ENCODE peak calls at places on chromosome 3, in five cellular contexts. One of them, this sample, is unnamed.

GRCh38 chr3:48404440-48405342 is 25.2 kb downstream of the PLXNB1 start:
- DNase-seq in AG09319: no peak
- DNase-seq in small intestine: no peak
- DNase-seq in activated T-cell treated with anti-CD3 and anti-CD28 coated beads for 1 hour: no peak
- DNase-seq in left cardiac atrium: no peak
- DNase-seq in this sample: no peak

GRCh38 chr3:35800960-35801459 is 161.7 kb downstream of the ARPP21 start:
- DNase-seq in AG09319: no peak
- DNase-seq in small intestine: no peak
- DNase-seq in activated T-cell treated with anti-CD3 and anti-CD28 coated beads for 1 hour: no peak
- DNase-seq in left cardiac atrium: no peak
- DNase-seq in this sample: no peak

GRCh38 chr3:13845806-13846205 is 34.1 kb downstream of the WNT7A start:
- DNase-seq in AG09319: no peak
- DNase-seq in small intestine: no peak
- DNase-seq in activated T-cell treated with anti-CD3 and anti-CD28 coated beads for 1 hour: no peak
- DNase-seq in left cardiac atrium: no peak
- DNase-seq in this sample: no peak

GRCh38 chr3:28542351-28542750 is 193.7 kb upstream of the AZI2 start:
- DNase-seq in AG09319: no peak
- DNase-seq in small intestine: no peak
- DNase-seq in activated T-cell treated with anti-CD3 and anti-CD28 coated beads for 1 hour: no peak
- DNase-seq in left cardiac atrium: no peak
- DNase-seq in this sample: no peak

GRCh38 chr3:151909720-151910405 is 36.4 kb downstream of the SUCNR1 start:
- DNase-seq in AG09319: no peak
- DNase-seq in small intestine: no peak
- DNase-seq in activated T-cell treated with anti-CD3 and anti-CD28 coated beads for 1 hour: no peak
- DNase-seq in left cardiac atrium: no peak
- DNase-seq in this sample: no peak

GRCh38 chr3:13569201-13569600 is 20.3 kb downstream of the FBLN2 start:
- DNase-seq in AG09319: no peak
- DNase-seq in small intestine: no peak
- DNase-seq in activated T-cell treated with anti-CD3 and anti-CD28 coated beads for 1 hour: no peak
- DNase-seq in left cardiac atrium: no peak
- DNase-seq in this sample: no peak

GRCh38 chr3:33186524-33187367 is 31.9 kb downstream of the SUSD5 start:
- DNase-seq in AG09319: no peak
- DNase-seq in small intestine: peak; percentile 67
- DNase-seq in activated T-cell treated with anti-CD3 and anti-CD28 coated beads for 1 hour: no peak
- DNase-seq in left cardiac atrium: no peak
- DNase-seq in this sample: no peak

GRCh38 chr3:21477896-21478295 is 273.1 kb downstream of the ZNF385D start:
- DNase-seq in AG09319: no peak
- DNase-seq in small intestine: no peak
- DNase-seq in activated T-cell treated with anti-CD3 and anti-CD28 coated beads for 1 hour: no peak
- DNase-seq in left cardiac atrium: no peak
- DNase-seq in this sample: no peak

GRCh38 chr3:134445631-134446030 is 40.2 kb downstream of the ANAPC13 start:
- DNase-seq in AG09319: no peak
- DNase-seq in small intestine: peak; percentile 10
- DNase-seq in activated T-cell treated with anti-CD3 and anti-CD28 coated beads for 1 hour: no peak
- DNase-seq in left cardiac atrium: no peak
- DNase-seq in this sample: no peak

GRCh38 chr3:2714856-2715255 is 395.3 kb downstream of the IL5RA start:
- DNase-seq in AG09319: no peak
- DNase-seq in small intestine: no peak
- DNase-seq in activated T-cell treated with anti-CD3 and anti-CD28 coated beads for 1 hour: no peak
- DNase-seq in left cardiac atrium: no peak
- DNase-seq in this sample: no peak

GRCh38 chr3:197022405-197023231 is 7.0 kb downstream of the MELTF start:
- DNase-seq in AG09319: no peak
- DNase-seq in small intestine: no peak
- DNase-seq in activated T-cell treated with anti-CD3 and anti-CD28 coated beads for 1 hour: no peak
- DNase-seq in left cardiac atrium: no peak
- DNase-seq in this sample: no peak

GRCh38 chr3:194030372-194030771 is 105.6 kb upstream of the HES1 start:
- DNase-seq in AG09319: no peak
- DNase-seq in small intestine: peak; percentile 75
- DNase-seq in activated T-cell treated with anti-CD3 and anti-CD28 coated beads for 1 hour: no peak
- DNase-seq in left cardiac atrium: no peak
- DNase-seq in this sample: no peak

GRCh38 chr3:145368748-145369147 is 792.2 kb downstream of the PLOD2 start:
- DNase-seq in AG09319: no peak
- DNase-seq in small intestine: no peak
- DNase-seq in activated T-cell treated with anti-CD3 and anti-CD28 coated beads for 1 hour: no peak
- DNase-seq in left cardiac atrium: no peak
- DNase-seq in this sample: no peak

GRCh38 chr3:105827959-105828358 is 40.9 kb downstream of the CBLB start:
- DNase-seq in AG09319: peak; percentile 12
- DNase-seq in small intestine: peak; percentile 44
- DNase-seq in activated T-cell treated with anti-CD3 and anti-CD28 coated beads for 1 hour: no peak
- DNase-seq in left cardiac atrium: no peak
- DNase-seq in this sample: no peak

GRCh38 chr3:88059380-88060160 is 515 bp downstream of the ZNF654 start:
- DNase-seq in AG09319: no peak
- DNase-seq in small intestine: no peak
- DNase-seq in activated T-cell treated with anti-CD3 and anti-CD28 coated beads for 1 hour: no peak
- DNase-seq in left cardiac atrium: no peak
- DNase-seq in this sample: no peak

GRCh38 chr3:124489506-124489905 is 240.7 kb upstream of the UMPS start:
- DNase-seq in AG09319: no peak
- DNase-seq in small intestine: no peak
- DNase-seq in activated T-cell treated with anti-CD3 and anti-CD28 coated beads for 1 hour: no peak
- DNase-seq in left cardiac atrium: no peak
- DNase-seq in this sample: no peak

GRCh38 chr3:27176256-27176655 is 192.9 kb downstream of the NEK10 start:
- DNase-seq in AG09319: no peak
- DNase-seq in small intestine: no peak
- DNase-seq in activated T-cell treated with anti-CD3 and anti-CD28 coated beads for 1 hour: no peak
- DNase-seq in left cardiac atrium: no peak
- DNase-seq in this sample: no peak

GRCh38 chr3:144774897-144775296 is 803.3 kb downstream of the DIPK2A start:
- DNase-seq in AG09319: peak; percentile 40
- DNase-seq in small intestine: no peak
- DNase-seq in activated T-cell treated with anti-CD3 and anti-CD28 coated beads for 1 hour: no peak
- DNase-seq in left cardiac atrium: no peak
- DNase-seq in this sample: no peak

GRCh38 chr3:45915518-45916231 is 27.6 kb upstream of the CXCR6 start:
- DNase-seq in AG09319: peak; percentile 52
- DNase-seq in small intestine: peak; percentile 49
- DNase-seq in activated T-cell treated with anti-CD3 and anti-CD28 coated beads for 1 hour: peak; percentile 67
- DNase-seq in left cardiac atrium: no peak
- DNase-seq in this sample: no peak

GRCh38 chr3:135982922-135983581 is 17.5 kb downstream of the PPP2R3A start:
- DNase-seq in AG09319: no peak
- DNase-seq in small intestine: no peak
- DNase-seq in activated T-cell treated with anti-CD3 and anti-CD28 coated beads for 1 hour: no peak
- DNase-seq in left cardiac atrium: no peak
- DNase-seq in this sample: no peak

GRCh38 chr3:25540187-25540765 is 112.2 kb downstream of the RARB start:
- DNase-seq in AG09319: no peak
- DNase-seq in small intestine: no peak
- DNase-seq in activated T-cell treated with anti-CD3 and anti-CD28 coated beads for 1 hour: no peak
- DNase-seq in left cardiac atrium: no peak
- DNase-seq in this sample: no peak

GRCh38 chr3:179921500-179921899 is 115.2 kb downstream of the PEX5L start:
- DNase-seq in AG09319: no peak
- DNase-seq in small intestine: no peak
- DNase-seq in activated T-cell treated with anti-CD3 and anti-CD28 coated beads for 1 hour: no peak
- DNase-seq in left cardiac atrium: no peak
- DNase-seq in this sample: no peak

GRCh38 chr3:183349421-183350157 is 78.8 kb downstream of the MCF2L2 start:
- DNase-seq in AG09319: no peak
- DNase-seq in small intestine: peak; percentile 23
- DNase-seq in activated T-cell treated with anti-CD3 and anti-CD28 coated beads for 1 hour: no peak
- DNase-seq in left cardiac atrium: no peak
- DNase-seq in this sample: no peak

GRCh38 chr3:125137432-125138033 is 75.0 kb downstream of the SLC12A8 start:
- DNase-seq in AG09319: no peak
- DNase-seq in small intestine: no peak
- DNase-seq in activated T-cell treated with anti-CD3 and anti-CD28 coated beads for 1 hour: no peak
- DNase-seq in left cardiac atrium: no peak
- DNase-seq in this sample: no peak

GRCh38 chr3:171168086-171168485 is 141.6 kb upstream of the SLC2A2 start:
- DNase-seq in AG09319: no peak
- DNase-seq in small intestine: peak; percentile 93
- DNase-seq in activated T-cell treated with anti-CD3 and anti-CD28 coated beads for 1 hour: no peak
- DNase-seq in left cardiac atrium: no peak
- DNase-seq in this sample: no peak

GRCh38 chr3:124886168-124887051 is 755 bp downstream of the ITGB5 start:
- DNase-seq in AG09319: no peak
- DNase-seq in small intestine: peak; percentile 65
- DNase-seq in activated T-cell treated with anti-CD3 and anti-CD28 coated beads for 1 hour: peak; percentile 5
- DNase-seq in left cardiac atrium: peak; percentile 57
- DNase-seq in this sample: peak; percentile 58

GRCh38 chr3:116070102-116070501 is 375.2 kb downstream of the LSAMP start:
- DNase-seq in AG09319: no peak
- DNase-seq in small intestine: no peak
- DNase-seq in activated T-cell treated with anti-CD3 and anti-CD28 coated beads for 1 hour: no peak
- DNase-seq in left cardiac atrium: no peak
- DNase-seq in this sample: no peak

GRCh38 chr3:109098245-109098644 is 19.7 kb downstream of the MORC1 start:
- DNase-seq in AG09319: no peak
- DNase-seq in small intestine: peak; percentile 62
- DNase-seq in activated T-cell treated with anti-CD3 and anti-CD28 coated beads for 1 hour: no peak
- DNase-seq in left cardiac atrium: no peak
- DNase-seq in this sample: no peak

GRCh38 chr3:149393355-149394165 is 16.1 kb upstream of the TM4SF1 start:
- DNase-seq in AG09319: no peak
- DNase-seq in small intestine: peak; percentile 84
- DNase-seq in activated T-cell treated with anti-CD3 and anti-CD28 coated beads for 1 hour: no peak
- DNase-seq in left cardiac atrium: peak; percentile 72
- DNase-seq in this sample: peak; percentile 32

GRCh38 chr3:99394831-99395733 is 243.3 kb upstream of the COL8A1 start:
- DNase-seq in AG09319: peak; percentile 59
- DNase-seq in small intestine: no peak
- DNase-seq in activated T-cell treated with anti-CD3 and anti-CD28 coated beads for 1 hour: no peak
- DNase-seq in left cardiac atrium: no peak
- DNase-seq in this sample: no peak

GRCh38 chr3:139189943-139190342 is 145.3 kb upstream of the PRR23C start:
- DNase-seq in AG09319: no peak
- DNase-seq in small intestine: no peak
- DNase-seq in activated T-cell treated with anti-CD3 and anti-CD28 coated beads for 1 hour: no peak
- DNase-seq in left cardiac atrium: no peak
- DNase-seq in this sample: no peak